ENCODE peak calls at places on chromosomes 16 and 17, in eight cellular contexts. Q, J, N, L, F, U, G and H are unnamed samples.

GRCh38 chr17:17877548-17878358 is 41.0 kb upstream of the SREBF1 start:
- DNase-seq in F (peak; percentile 90), G (peak; percentile 84), L (peak; percentile 84), J (peak; percentile 44), Q (peak; percentile 27), U (no peak), N (peak; percentile 89), H (no peak)

GRCh38 chr17:16286009-16286946 is 67.0 kb downstream of the CENPV start:
- DNase-seq in N (peak; percentile 86), J (peak; percentile 73), G (peak; percentile 81), U (peak; percentile 95), L (peak; percentile 57), Q (peak; percentile 26), F (peak; percentile 98), H (peak; percentile 96)

GRCh38 chr16:6672507-6672906 is 660.1 kb upstream of the RBFOX1 start:
- DNase-seq in L (no peak), Q (no peak), F (no peak), N (no peak), U (no peak), J (no peak), G (no peak), H (no peak)

GRCh38 chr16:593406-593805 is 3.5 kb downstream of the RAB40C start:
- DNase-seq in U (no peak), N (peak; percentile 83), Q (no peak), J (no peak), L (peak; percentile 87), F (no peak), G (no peak), H (peak; percentile 84)

GRCh38 chr17:21164226-21165019 is 37.7 kb downstream of the DHRS7B start:
- DNase-seq in N (no peak), J (no peak), L (no peak), F (no peak), G (no peak), Q (no peak), U (no peak), H (no peak)

GRCh38 chr17:77329741-77330531 is 189.2 kb downstream of the SEC14L1 start:
- DNase-seq in N (peak; percentile 19), Q (no peak), G (peak; percentile 15), F (no peak), U (no peak), J (no peak), L (peak; percentile 11), H (peak; percentile 14)

GRCh38 chr16:50974438-50975036 is 176.5 kb downstream of the SALL1 start:
- DNase-seq in J (no peak), U (no peak), L (peak; percentile 44), Q (no peak), G (no peak), N (peak; percentile 29), F (no peak), H (no peak)

GRCh38 chr16:86590501-86591144 is 12.3 kb downstream of the FOXL1 start:
- DNase-seq in F (peak; percentile 96), G (no peak), L (no peak), Q (no peak), N (no peak), U (no peak), J (no peak), H (no peak)

GRCh38 chr17:1312261-1312870 is 32.9 kb downstream of the TRARG1 start:
- DNase-seq in L (no peak), G (no peak), U (peak; percentile 55), N (no peak), Q (no peak), F (no peak), J (no peak), H (no peak)

GRCh38 chr16:79721186-79721745 is 120.7 kb upstream of the MAF start:
- DNase-seq in Q (no peak), F (no peak), J (no peak), U (no peak), N (no peak), G (no peak), L (no peak), H (peak; percentile 58)

GRCh38 chr17:67244621-67245072 is 349 bp downstream of the HELZ start:
- DNase-seq in F (no peak), L (peak; percentile 28), Q (no peak), J (no peak), G (peak; percentile 23), U (peak; percentile 43), N (no peak), H (no peak)

GRCh38 chr16:11418506-11418905 is 73.2 kb downstream of the RMI2 start:
- DNase-seq in Q (no peak), N (no peak), U (no peak), J (no peak), G (no peak), L (no peak), F (no peak), H (no peak)

GRCh38 chr17:10380631-10381408 is 8.0 kb upstream of the MYH13 start:
- DNase-seq in N (no peak), U (no peak), Q (no peak), F (peak; percentile 37), J (no peak), L (no peak), G (no peak), H (no peak)

GRCh38 chr17:43832168-43832975 is 574 bp downstream of the MPP3 start:
- DNase-seq in J (peak; percentile 22), G (peak; percentile 62), Q (no peak), L (peak; percentile 50), U (peak; percentile 57), N (peak; percentile 69), F (peak; percentile 69), H (peak; percentile 67)

GRCh38 chr17:37110012-37110701 is 161.4 kb downstream of the AATF start:
- DNase-seq in L (no peak), N (no peak), F (no peak), G (no peak), J (no peak), U (no peak), Q (no peak), H (no peak)

DNA sequence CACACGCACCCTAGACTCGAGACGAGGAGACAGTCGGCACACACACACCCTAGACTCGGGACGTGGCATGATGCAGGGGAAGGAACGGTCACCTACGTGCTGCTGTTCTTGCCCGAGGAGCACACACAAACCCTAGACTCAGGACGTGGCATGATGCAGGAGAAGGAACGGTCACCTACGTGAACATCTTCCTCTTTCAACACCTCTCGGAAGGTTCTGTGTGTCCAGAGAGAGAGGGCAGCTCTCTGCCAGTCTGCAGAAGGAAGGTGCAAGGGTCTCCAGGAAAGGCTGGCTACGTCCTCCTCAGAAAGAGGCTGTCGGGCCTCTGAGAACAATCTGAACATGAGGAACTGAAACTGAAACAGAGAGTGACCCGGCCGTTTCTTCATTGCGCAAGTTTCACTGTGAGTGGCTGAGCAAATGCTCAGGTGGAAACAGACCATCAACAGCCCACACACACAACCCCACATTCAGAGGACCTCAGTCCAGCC is 43.4 kb downstream of the ZNF276 start:
- DNase-seq in U (no peak), J (peak; percentile 49), G (peak; percentile 54), F (no peak), L (no peak), N (peak; percentile 86), Q (peak; percentile 20), H (peak; percentile 86)
- H3K4me3 ChIP-seq in U (no peak overlapping the region), J (no peak overlapping the region), G (no peak overlapping the region), F (no peak overlapping the region), L (no peak overlapping the region), N (peak overlapping the region; percentile 29), Q (peak overlapping the region; percentile 16), H (peak overlapping the region; percentile 41)

GRCh38 chr16:75042423-75043174 is 43.8 kb downstream of the ZNRF1 start:
- DNase-seq in J (no peak), U (no peak), G (peak; percentile 14), F (no peak), N (no peak), L (no peak), Q (no peak), H (no peak)
- TF ChIP-seq POLR2A in J (no peak), U (no peak), G (no peak), F (no peak), N (no peak), L (no peak), Q (no peak), H (no peak)

GRCh38 chr17:76139801-76140660 is 1.0 kb downstream of the FOXJ1 start:
- DNase-seq in G (no peak), J (no peak), U (no peak), L (no peak), N (no peak), Q (no peak), F (no peak), H (peak; percentile 52)

GRCh38 chr17:76141212-76142043 is at the start of gene FOXJ1:
- DNase-seq in G (peak; percentile 87), L (peak; percentile 93), F (peak; percentile 74), U (peak; percentile 85), J (peak; percentile 86), Q (no peak), N (peak; percentile 92), H (peak; percentile 95)

GRCh38 chr17:76142044-76143041 is 1.3 kb upstream of the FOXJ1 start:
- DNase-seq in G (no peak), N (no peak), L (no peak), F (no peak), J (no peak), U (no peak), Q (no peak), H (no peak)

GRCh38 chr17:76139261-76139752 is 1.7 kb downstream of the FOXJ1 start:
- DNase-seq in G (no peak), L (no peak), Q (no peak), N (no peak), J (no peak), F (no peak), U (no peak), H (no peak)

DNA sequence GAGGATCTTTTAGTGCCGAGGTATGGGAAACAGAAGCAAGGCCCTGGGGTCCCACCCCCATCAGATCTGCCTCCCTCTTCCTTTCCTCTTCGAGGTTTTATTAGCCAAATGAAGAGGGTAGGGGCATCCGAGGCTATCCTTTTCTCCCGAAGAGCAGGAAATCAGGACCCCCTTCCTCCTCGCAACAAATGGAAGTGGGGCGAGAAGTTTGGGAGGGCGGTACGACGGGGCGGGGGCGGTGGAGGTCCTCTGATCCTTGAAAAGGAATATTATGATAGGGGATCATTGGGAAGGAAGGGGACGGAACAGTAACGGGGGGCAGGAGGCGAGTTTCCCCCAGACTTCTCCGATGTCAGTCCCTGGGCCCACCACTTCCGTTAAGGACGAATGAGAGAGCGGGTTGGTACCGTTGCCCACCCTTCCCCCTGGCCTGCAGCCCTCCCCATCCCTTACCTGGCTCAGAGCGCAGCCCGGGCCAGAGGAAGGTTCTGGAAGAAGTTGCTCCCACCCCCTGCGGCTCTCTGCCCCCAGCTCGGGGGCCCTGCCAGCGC is 309 bp downstream of the FOXJ1 start:
- DNase-seq in F (no peak), L (no peak), G (no peak), N (no peak), U (no peak), Q (no peak), J (no peak), H (no peak)
- H3K4me3 ChIP-seq in F (no peak overlapping the region), L (no peak overlapping the region), G (peak overlapping the region; percentile 52), N (peak overlapping the region; percentile 43), U (no peak overlapping the region), Q (peak overlapping the region; percentile 51), J (peak overlapping the region; percentile 52), H (peak overlapping the region; percentile 53)

DNA sequence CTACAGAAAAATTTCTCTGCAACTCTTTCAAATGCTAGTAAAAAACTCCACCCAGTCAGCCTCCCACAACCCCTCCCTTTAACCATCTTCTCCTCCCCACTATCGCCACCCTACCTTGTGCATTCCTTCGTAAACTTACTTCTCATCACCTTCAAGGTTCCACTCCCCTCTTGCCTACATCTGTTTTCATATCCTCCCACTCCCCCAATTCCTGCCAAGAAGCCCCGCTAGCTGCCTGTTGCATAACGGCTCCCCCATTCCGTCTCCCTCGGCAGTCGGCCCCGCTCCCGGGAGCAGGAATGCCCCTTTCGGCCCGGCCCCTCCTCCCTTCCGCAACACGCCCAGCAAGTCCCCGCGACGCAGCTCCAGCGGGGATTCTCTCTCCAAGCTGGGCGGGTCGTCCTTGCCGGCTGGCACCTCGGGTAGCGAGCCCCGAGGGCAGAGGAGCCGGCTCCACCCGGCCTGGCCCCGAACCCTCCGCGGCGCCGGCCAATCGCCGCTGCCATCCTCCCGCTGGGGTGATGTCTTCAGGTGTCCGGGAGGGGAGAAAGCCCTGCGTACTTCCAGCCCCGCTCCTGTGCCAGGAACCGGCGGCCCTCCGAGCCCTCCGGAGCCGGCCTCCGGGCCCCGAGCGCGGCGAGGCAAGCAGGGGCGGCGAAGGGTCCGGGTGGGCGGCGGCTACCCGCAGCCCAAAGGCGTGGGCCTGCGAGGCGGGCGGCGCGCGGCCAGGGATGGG is 1.5 kb downstream of the PHLPP2 start:
- DNase-seq in N (peak; percentile 59), Q (no peak), L (peak; percentile 55), U (peak; percentile 59), G (peak; percentile 71), J (peak; percentile 38), F (peak; percentile 54), H (peak; percentile 53)
- TF ChIP-seq POLR2A in N (no peak), Q (no peak), L (peak; percentile 46), U (no peak), G (no peak), J (no peak), F (no peak), H (no peak)